ENCODE peak calls at places on chromosome 14, in five cellular contexts. One of them, this sample, is unnamed.

GRCh38 chr14:23916446-23916845 is 37.1 kb upstream of the DHRS4 start:
- DNase-seq in hepatocyte: no peak
- DNase-seq in lower lobe of right lung: no peak
- DNase-seq in CD8-positive, alpha-beta memory T cell: no peak
- DNase-seq in cardiac fibroblast: no peak
- DNase-seq in this sample: no peak

GRCh38 chr14:68734231-68734732 is 58.6 kb downstream of the ZFP36L1 start:
- DNase-seq in hepatocyte: no peak
- DNase-seq in lower lobe of right lung: no peak
- DNase-seq in CD8-positive, alpha-beta memory T cell: peak
- DNase-seq in cardiac fibroblast: peak
- DNase-seq in this sample: peak

GRCh38 chr14:100287202-100287997 is 18.8 kb downstream of the SLC25A29 start:
- DNase-seq in hepatocyte: no peak
- DNase-seq in lower lobe of right lung: no peak
- DNase-seq in CD8-positive, alpha-beta memory T cell: no peak
- DNase-seq in cardiac fibroblast: no peak
- DNase-seq in this sample: no peak

GRCh38 chr14:92041203-92041602 is 1.3 kb upstream of the TRIP11 start:
- DNase-seq in hepatocyte: no peak
- DNase-seq in lower lobe of right lung: no peak
- DNase-seq in CD8-positive, alpha-beta memory T cell: no peak
- DNase-seq in cardiac fibroblast: no peak
- DNase-seq in this sample: no peak

GRCh38 chr14:20632831-20633771 is 8.4 kb downstream of the OR6S1 start:
- DNase-seq in hepatocyte: peak
- DNase-seq in lower lobe of right lung: no peak
- DNase-seq in CD8-positive, alpha-beta memory T cell: peak
- DNase-seq in cardiac fibroblast: peak
- DNase-seq in this sample: peak

GRCh38 chr14:76863724-76864407 is 37.7 kb downstream of the LRRC74A start:
- DNase-seq in hepatocyte: no peak
- DNase-seq in lower lobe of right lung: peak
- DNase-seq in CD8-positive, alpha-beta memory T cell: no peak
- DNase-seq in cardiac fibroblast: peak
- DNase-seq in this sample: no peak

GRCh38 chr14:34113051-34113511 is 162.2 kb upstream of the EGLN3 start:
- DNase-seq in hepatocyte: no peak
- DNase-seq in lower lobe of right lung: no peak
- DNase-seq in CD8-positive, alpha-beta memory T cell: no peak
- DNase-seq in cardiac fibroblast: peak
- DNase-seq in this sample: no peak

GRCh38 chr14:70190156-70190555 is 1.4 kb upstream of the SLC8A3 start:
- DNase-seq in hepatocyte: no peak
- DNase-seq in lower lobe of right lung: no peak
- DNase-seq in CD8-positive, alpha-beta memory T cell: no peak
- DNase-seq in cardiac fibroblast: no peak
- DNase-seq in this sample: no peak

GRCh38 chr14:71130491-71131179 is 223.4 kb downstream of the PCNX1 start:
- DNase-seq in hepatocyte: no peak
- DNase-seq in lower lobe of right lung: no peak
- DNase-seq in CD8-positive, alpha-beta memory T cell: no peak
- DNase-seq in cardiac fibroblast: peak
- DNase-seq in this sample: no peak

GRCh38 chr14:32073537-32074189 is 3.4 kb upstream of the ARHGAP5 start:
- DNase-seq in hepatocyte: peak
- DNase-seq in lower lobe of right lung: no peak
- DNase-seq in CD8-positive, alpha-beta memory T cell: peak
- DNase-seq in cardiac fibroblast: peak
- DNase-seq in this sample: peak

GRCh38 chr14:96616168-96616681 is 114.0 kb downstream of the PAPOLA start:
- DNase-seq in hepatocyte: no peak
- DNase-seq in lower lobe of right lung: no peak
- DNase-seq in CD8-positive, alpha-beta memory T cell: no peak
- DNase-seq in cardiac fibroblast: no peak
- DNase-seq in this sample: no peak

GRCh38 chr14:75630695-75631452 is 29.8 kb downstream of the ERG28 start:
- DNase-seq in hepatocyte: no peak
- DNase-seq in lower lobe of right lung: no peak
- DNase-seq in CD8-positive, alpha-beta memory T cell: no peak
- DNase-seq in cardiac fibroblast: no peak
- DNase-seq in this sample: no peak

GRCh38 chr14:57897148-57897547 is 31.3 kb upstream of the SLC35F4 start:
- DNase-seq in hepatocyte: no peak
- DNase-seq in lower lobe of right lung: no peak
- DNase-seq in CD8-positive, alpha-beta memory T cell: no peak
- DNase-seq in cardiac fibroblast: no peak
- DNase-seq in this sample: no peak

GRCh38 chr14:68245146-68246073 is 425.8 kb downstream of the RAD51B start:
- DNase-seq in hepatocyte: peak
- DNase-seq in lower lobe of right lung: no peak
- DNase-seq in CD8-positive, alpha-beta memory T cell: no peak
- DNase-seq in cardiac fibroblast: peak
- DNase-seq in this sample: no peak

GRCh38 chr14:104886690-104887622 is 21.9 kb downstream of the CEP170B start:
- DNase-seq in hepatocyte: no peak
- DNase-seq in lower lobe of right lung: peak
- DNase-seq in CD8-positive, alpha-beta memory T cell: no peak
- DNase-seq in cardiac fibroblast: no peak
- DNase-seq in this sample: no peak

GRCh38 chr14:57508756-57509155 is 15.1 kb upstream of the CCDC198 start:
- DNase-seq in hepatocyte: no peak
- DNase-seq in lower lobe of right lung: no peak
- DNase-seq in CD8-positive, alpha-beta memory T cell: no peak
- DNase-seq in cardiac fibroblast: no peak
- DNase-seq in this sample: no peak

GRCh38 chr14:90641111-90642010 is 174.9 kb downstream of the TTC7B start:
- DNase-seq in hepatocyte: no peak
- DNase-seq in lower lobe of right lung: no peak
- DNase-seq in CD8-positive, alpha-beta memory T cell: no peak
- DNase-seq in cardiac fibroblast: no peak
- DNase-seq in this sample: no peak

GRCh38 chr14:23831591-23831990 is 122.0 kb upstream of the DHRS4 start:
- DNase-seq in hepatocyte: no peak
- DNase-seq in lower lobe of right lung: peak
- DNase-seq in CD8-positive, alpha-beta memory T cell: no peak
- DNase-seq in cardiac fibroblast: no peak
- DNase-seq in this sample: no peak

GRCh38 chr14:73491256-73491976 is 683 bp downstream of the RIOX1 start:
- DNase-seq in hepatocyte: peak
- DNase-seq in lower lobe of right lung: peak
- DNase-seq in CD8-positive, alpha-beta memory T cell: peak
- DNase-seq in cardiac fibroblast: peak
- DNase-seq in this sample: peak

GRCh38 chr14:71852201-71852600 is 80.0 kb upstream of the RGS6 start:
- DNase-seq in hepatocyte: no peak
- DNase-seq in lower lobe of right lung: no peak
- DNase-seq in CD8-positive, alpha-beta memory T cell: no peak
- DNase-seq in cardiac fibroblast: peak
- DNase-seq in this sample: no peak

GRCh38 chr14:87184180-87184579 is 808.8 kb downstream of the GALC start:
- DNase-seq in hepatocyte: no peak
- DNase-seq in lower lobe of right lung: no peak
- DNase-seq in CD8-positive, alpha-beta memory T cell: no peak
- DNase-seq in cardiac fibroblast: no peak
- DNase-seq in this sample: no peak

GRCh38 chr14:101721951-101722661 is 39.4 kb upstream of the PPP2R5C start:
- DNase-seq in hepatocyte: no peak
- DNase-seq in lower lobe of right lung: no peak
- DNase-seq in CD8-positive, alpha-beta memory T cell: peak
- DNase-seq in cardiac fibroblast: peak
- DNase-seq in this sample: peak

GRCh38 chr14:26867171-26867757 is 269.4 kb upstream of the NOVA1 start:
- DNase-seq in hepatocyte: peak
- DNase-seq in lower lobe of right lung: no peak
- DNase-seq in CD8-positive, alpha-beta memory T cell: no peak
- DNase-seq in cardiac fibroblast: peak
- DNase-seq in this sample: no peak

DNA sequence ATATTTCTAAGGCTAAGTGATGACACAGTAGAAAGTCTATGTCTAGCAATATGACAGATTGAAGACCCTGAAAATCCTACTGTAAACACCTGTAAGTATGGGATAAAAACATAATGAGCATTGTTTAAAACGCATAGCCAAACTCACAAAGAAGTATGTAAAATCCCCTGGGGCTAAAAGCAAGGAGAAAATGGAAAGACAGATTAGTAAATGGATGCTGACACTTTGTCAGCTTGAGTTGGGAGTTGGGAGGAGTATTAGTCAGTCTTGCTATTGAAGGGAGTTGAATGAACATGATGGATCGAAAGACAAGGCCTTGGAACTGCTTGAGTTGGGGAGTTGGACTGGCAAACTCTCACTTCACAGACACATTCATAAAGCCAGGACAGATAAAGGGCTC is 79.0 kb upstream of the PRKD1 start:
- DNase-seq in hepatocyte: no peak
- DNase-seq in lower lobe of right lung: no peak
- DNase-seq in CD8-positive, alpha-beta memory T cell: no peak
- DNase-seq in cardiac fibroblast: no peak
- DNase-seq in this sample: no peak
- H3K4me3 ChIP-seq in hepatocyte: no peak
- H3K4me3 ChIP-seq in lower lobe of right lung: no peak
- H3K4me3 ChIP-seq in CD8-positive, alpha-beta memory T cell: no peak
- H3K4me3 ChIP-seq in cardiac fibroblast: no peak
- H3K4me3 ChIP-seq in this sample: no peak

GRCh38 chr14:53711205-53711604 is 245.4 kb downstream of the BMP4 start:
- DNase-seq in hepatocyte: no peak
- DNase-seq in lower lobe of right lung: no peak
- DNase-seq in CD8-positive, alpha-beta memory T cell: no peak
- DNase-seq in cardiac fibroblast: no peak
- DNase-seq in this sample: no peak

GRCh38 chr14:53716521-53716920 is 240.1 kb downstream of the BMP4 start:
- DNase-seq in hepatocyte: no peak
- DNase-seq in lower lobe of right lung: no peak
- DNase-seq in CD8-positive, alpha-beta memory T cell: no peak
- DNase-seq in cardiac fibroblast: peak
- DNase-seq in this sample: no peak

GRCh38 chr14:53710615-53711014 is 246.0 kb downstream of the BMP4 start:
- DNase-seq in hepatocyte: no peak
- DNase-seq in lower lobe of right lung: no peak
- DNase-seq in CD8-positive, alpha-beta memory T cell: no peak
- DNase-seq in cardiac fibroblast: no peak
- DNase-seq in this sample: no peak

GRCh38 chr14:53714495-53715389 is 241.9 kb downstream of the BMP4 start:
- DNase-seq in hepatocyte: no peak
- DNase-seq in lower lobe of right lung: no peak
- DNase-seq in CD8-positive, alpha-beta memory T cell: no peak
- DNase-seq in cardiac fibroblast: no peak
- DNase-seq in this sample: no peak

DNA sequence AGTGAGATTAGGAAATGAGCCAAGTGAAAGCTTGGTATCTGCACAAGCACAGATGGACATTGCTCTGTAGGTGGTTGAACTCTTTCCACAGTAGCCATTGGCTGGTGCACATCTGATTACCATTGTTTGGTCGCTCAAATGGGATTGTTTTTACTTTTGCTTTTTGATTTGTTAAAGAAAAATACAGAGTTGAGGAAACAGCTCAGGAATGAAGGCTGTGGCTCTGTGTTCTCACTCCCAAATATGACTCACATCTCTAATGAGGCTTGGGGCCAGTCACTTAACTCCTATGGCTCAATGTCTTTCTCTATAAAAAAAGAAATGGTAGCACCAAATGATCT is 241.3 kb downstream of the BMP4 start:
- DNase-seq in hepatocyte: peak
- DNase-seq in lower lobe of right lung: no peak
- DNase-seq in CD8-positive, alpha-beta memory T cell: no peak
- DNase-seq in cardiac fibroblast: peak
- DNase-seq in this sample: no peak
- H3K4me3 ChIP-seq in hepatocyte: no peak
- H3K4me3 ChIP-seq in lower lobe of right lung: no peak
- H3K4me3 ChIP-seq in CD8-positive, alpha-beta memory T cell: no peak
- H3K4me3 ChIP-seq in cardiac fibroblast: no peak
- H3K4me3 ChIP-seq in this sample: no peak

GRCh38 chr14:61472025-61472672 is 150.8 kb downstream of the PRKCH start:
- DNase-seq in hepatocyte: peak
- DNase-seq in lower lobe of right lung: no peak
- DNase-seq in CD8-positive, alpha-beta memory T cell: peak
- DNase-seq in cardiac fibroblast: peak
- DNase-seq in this sample: peak
- H3K4me3 ChIP-seq in hepatocyte: no peak
- H3K4me3 ChIP-seq in lower lobe of right lung: peak
- H3K4me3 ChIP-seq in CD8-positive, alpha-beta memory T cell: peak
- H3K4me3 ChIP-seq in cardiac fibroblast: peak
- H3K4me3 ChIP-seq in this sample: peak

DNA sequence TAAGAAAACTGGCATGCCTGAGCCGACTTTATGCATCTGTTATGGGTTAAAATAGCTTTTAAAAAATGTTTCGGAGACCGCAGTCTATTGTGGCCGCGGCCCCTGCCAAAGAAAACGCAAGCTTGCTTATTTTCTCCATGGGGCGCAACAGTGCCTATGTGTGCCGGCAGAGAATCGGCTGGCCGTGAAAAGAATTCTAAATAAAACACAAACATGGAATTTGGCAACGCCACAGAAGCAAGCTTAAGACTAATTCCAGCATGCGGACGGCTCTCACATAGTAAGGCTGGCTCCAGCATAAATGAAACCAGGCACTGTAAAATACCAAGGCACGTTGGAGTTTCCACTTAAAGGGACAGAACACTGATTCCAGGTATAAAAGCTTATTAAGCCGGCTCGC is 56.7 kb downstream of the BCL11B start:
- DNase-seq in hepatocyte: peak
- DNase-seq in lower lobe of right lung: no peak
- DNase-seq in CD8-positive, alpha-beta memory T cell: no peak
- DNase-seq in cardiac fibroblast: no peak
- DNase-seq in this sample: no peak
- H3K4me3 ChIP-seq in hepatocyte: no peak
- H3K4me3 ChIP-seq in lower lobe of right lung: peak
- H3K4me3 ChIP-seq in CD8-positive, alpha-beta memory T cell: peak
- H3K4me3 ChIP-seq in cardiac fibroblast: no peak
- H3K4me3 ChIP-seq in this sample: peak

DNA sequence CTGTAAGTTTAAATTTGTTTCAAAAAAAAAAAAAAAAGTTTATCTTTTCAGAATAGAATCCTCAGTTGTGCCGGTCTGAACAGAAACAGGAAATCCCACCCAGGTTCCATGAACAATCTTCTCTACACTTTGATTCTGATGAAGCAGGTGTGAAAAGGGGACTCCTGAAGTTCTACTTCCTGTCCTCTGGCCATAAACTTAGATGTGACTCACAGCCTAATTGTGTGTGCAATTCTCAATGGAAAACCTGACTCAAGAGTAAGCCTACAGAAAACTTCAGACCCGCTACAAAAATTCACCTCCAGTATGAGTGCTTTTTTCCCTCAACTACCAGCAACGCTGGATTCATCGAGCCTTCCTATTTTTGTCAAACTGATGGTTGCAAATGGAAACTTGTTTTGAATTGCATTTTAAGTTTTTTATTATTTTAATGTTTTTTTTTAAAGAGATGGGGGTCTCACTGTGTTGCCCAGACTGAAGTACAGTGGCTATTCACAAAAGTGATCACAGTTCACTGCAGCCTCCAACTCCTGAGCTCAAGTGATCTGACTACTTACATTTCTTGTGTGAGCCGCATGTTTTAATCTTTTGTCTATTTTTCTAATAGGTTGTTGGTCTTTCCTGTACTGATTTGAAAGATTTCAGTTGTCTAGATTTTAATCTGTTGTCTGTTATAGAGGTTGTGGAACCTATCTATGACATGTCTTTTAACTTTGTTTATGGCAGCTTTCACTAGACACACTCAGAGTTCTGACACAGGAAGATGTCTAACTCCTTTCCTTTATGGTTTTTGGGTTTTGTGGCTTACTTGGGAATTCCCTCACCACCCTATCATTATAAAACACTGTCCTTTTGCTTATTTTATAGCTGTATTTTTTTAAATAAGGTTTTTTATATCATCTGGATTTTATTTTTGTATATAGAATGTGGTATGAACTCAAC is 37.6 kb downstream of the ATG14 start:
- DNase-seq in hepatocyte: peak
- DNase-seq in lower lobe of right lung: no peak
- DNase-seq in CD8-positive, alpha-beta memory T cell: peak
- DNase-seq in cardiac fibroblast: peak
- DNase-seq in this sample: no peak
- H3K4me3 ChIP-seq in hepatocyte: no peak
- H3K4me3 ChIP-seq in lower lobe of right lung: no peak
- H3K4me3 ChIP-seq in CD8-positive, alpha-beta memory T cell: no peak
- H3K4me3 ChIP-seq in cardiac fibroblast: no peak
- H3K4me3 ChIP-seq in this sample: no peak

This sample was measured in effector memory CD4-positive, alpha-beta T cell.